ENCODE peak calls at places on chromosomes 11 and 22, in ten cellular contexts. U, M, K, J, D, E, F, Q, T and H are unnamed samples.

GRCh38 chr11:45022294-45023064 is 71.8 kb upstream of the TP53I11 start:
- DNase-seq in T (no peak), F (no peak), K (no peak), D (no peak), J (no peak), E (no peak), M (no peak), U (peak; percentile 79), Q (peak; percentile 66), H (peak; percentile 55)

GRCh38 chr11:109612481-109612880 is 190.5 kb downstream of the C11orf87 start:
- DNase-seq in M (no peak), U (no peak), F (no peak), Q (no peak), D (no peak), E (no peak), J (no peak), K (no peak), T (no peak), H (no peak)

GRCh38 chr11:57761301-57762234 is at the start of gene CTNND1:
- DNase-seq in E (peak; percentile 92), T (peak; percentile 96), D (peak; percentile 89), M (peak; percentile 97), J (peak; percentile 90), Q (peak; percentile 91), K (peak; percentile 95), F (peak; percentile 92), U (peak; percentile 97), H (peak; percentile 90)

GRCh38 chr11:61776561-61777075 is 15.8 kb downstream of the TMEM258 start:
- DNase-seq in Q (peak; percentile 94), J (peak; percentile 51), E (peak; percentile 77), M (no peak), D (peak; percentile 80), U (peak; percentile 53), K (no peak), T (peak; percentile 67), F (peak; percentile 63), H (peak; percentile 48)

GRCh38 chr11:93902921-93903320 is 52.5 kb upstream of the VSTM5 start:
- DNase-seq in K (no peak), F (no peak), J (no peak), E (no peak), U (no peak), T (no peak), Q (no peak), M (no peak), D (no peak), H (no peak)

GRCh38 chr11:128548655-128549255 is 38.6 kb downstream of the ETS1 start:
- DNase-seq in E (peak; percentile 62), Q (peak; percentile 78), U (peak; percentile 25), T (no peak), K (peak; percentile 72), M (peak; percentile 90), F (no peak), J (peak; percentile 44), D (peak; percentile 24), H (peak; percentile 33)

GRCh38 chr11:69443968-69444364 is 37.5 kb upstream of the LINC01488 start:
- DNase-seq in M (no peak), F (no peak), U (peak; percentile 51), K (no peak), T (peak; percentile 41), D (no peak), J (no peak), Q (peak; percentile 70), E (no peak), H (no peak)

GRCh38 chr11:38824573-38824972 is 2226.5 kb upstream of the RAG2 start:
- DNase-seq in J (no peak), F (no peak), D (no peak), M (no peak), Q (peak; percentile 41), E (no peak), K (no peak), U (peak; percentile 14), T (no peak), H (no peak)

GRCh38 chr11:64077607-64078006 is 41.9 kb downstream of the FLRT1 start:
- DNase-seq in K (no peak), Q (no peak), D (no peak), J (no peak), T (no peak), F (no peak), U (no peak), M (no peak), E (no peak), H (no peak)

GRCh38 chr11:64078905-64079304 is 43.2 kb downstream of the FLRT1 start:
- DNase-seq in K (no peak), D (no peak), E (no peak), J (no peak), T (no peak), F (no peak), Q (no peak), U (no peak), M (no peak), H (no peak)

GRCh38 chr11:64080390-64080789 is 44.7 kb downstream of the FLRT1 start:
- DNase-seq in U (no peak), T (no peak), D (no peak), E (no peak), K (no peak), F (no peak), J (no peak), M (no peak), Q (no peak), H (no peak)

GRCh38 chr11:64076764-64077163 is 41.0 kb downstream of the FLRT1 start:
- DNase-seq in Q (no peak), M (no peak), T (no peak), E (no peak), D (no peak), J (no peak), K (no peak), F (no peak), U (no peak), H (no peak)

DNA sequence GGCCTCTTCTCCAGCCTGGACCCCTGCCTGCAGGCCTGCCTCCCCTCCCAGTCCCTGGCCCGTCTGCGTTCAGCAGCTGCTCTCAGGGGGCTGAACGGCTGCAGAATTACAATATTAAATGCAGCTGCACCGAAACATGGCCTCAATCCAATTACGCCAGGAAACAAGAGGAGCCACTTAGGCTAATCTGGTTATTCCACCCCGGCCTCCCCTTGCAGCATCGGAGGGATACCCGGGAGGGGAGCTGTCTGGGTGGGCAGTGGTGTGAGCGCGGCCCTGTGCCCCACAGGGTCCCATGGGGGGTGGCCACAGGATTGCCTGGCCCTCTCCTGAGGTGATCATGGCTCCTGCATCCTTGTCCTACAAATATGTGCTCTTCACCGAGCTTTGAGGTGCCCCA is 42.6 kb downstream of the FLRT1 start:
- DNase-seq in T (no peak), F (no peak), J (no peak), U (no peak), D (no peak), E (no peak), K (no peak), M (no peak), Q (no peak), H (no peak)
- H3K27me3 ChIP-seq in T (peaks cover 39% of the 10 kb centered on the region), F (no peaks in the 10 kb centered on the region), J (no peaks in the 10 kb centered on the region), U (peaks cover 4% of the 10 kb centered on the region), D (no peaks in the 10 kb centered on the region), E (no peaks in the 10 kb centered on the region), K (no peaks in the 10 kb centered on the region), M (no peaks in the 10 kb centered on the region), Q (no peaks in the 10 kb centered on the region), H (no peaks in the 10 kb centered on the region)

DNA sequence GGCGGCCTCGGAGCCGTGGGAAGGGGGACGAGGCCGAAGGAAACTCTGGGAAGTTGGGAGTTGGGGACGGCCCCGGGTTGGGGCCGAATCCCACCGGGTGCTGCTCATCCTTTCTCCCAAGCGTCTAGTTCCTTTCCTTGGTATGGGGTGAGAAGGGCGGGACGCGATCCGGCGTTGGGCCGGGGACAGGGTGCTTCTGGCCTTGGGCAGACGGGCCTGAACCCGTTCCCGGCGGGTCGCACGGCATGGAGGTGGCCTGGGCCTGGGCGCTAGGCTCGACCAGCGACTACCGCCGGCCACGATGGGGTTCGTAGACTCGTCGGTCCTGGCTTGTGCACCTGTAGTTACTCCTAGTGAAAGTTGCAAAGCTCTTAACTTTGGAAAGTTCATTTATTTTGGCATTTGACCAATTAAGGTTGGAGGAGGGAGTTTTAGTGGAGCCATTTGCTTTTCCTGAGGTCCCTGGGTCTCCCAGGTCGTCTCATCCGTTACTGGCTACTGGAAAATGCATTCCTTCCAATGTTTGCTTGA is 1.0 kb downstream of the SYT9 start:
- DNase-seq in M (no peak), D (peak; percentile 19), J (no peak), E (no peak), Q (no peak), F (no peak), T (no peak), U (no peak), K (no peak), H (no peak)
- H3K27me3 ChIP-seq in M (no peaks in the 10 kb centered on the region), D (no peaks in the 10 kb centered on the region), J (peaks cover 69% of the 10 kb centered on the region), E (peaks cover 23% of the 10 kb centered on the region), Q (peaks cover 84% of the 10 kb centered on the region), F (no peaks in the 10 kb centered on the region), T (peaks cover 16% of the 10 kb centered on the region), U (peaks cover 20% of the 10 kb centered on the region), K (no peaks in the 10 kb centered on the region), H (peaks cover 7% of the 10 kb centered on the region)

GRCh38 chr11:8352852-8353505 is 89.3 kb upstream of the LMO1 start:
- DNase-seq in M (no peak), T (no peak), E (no peak), F (no peak), D (no peak), Q (no peak), J (no peak), U (no peak), K (no peak), H (peak; percentile 45)

GRCh38 chr11:8354622-8355417 is 91.1 kb upstream of the LMO1 start:
- DNase-seq in F (peak; percentile 26), K (no peak), M (no peak), J (no peak), E (no peak), Q (peak; percentile 64), T (no peak), D (no peak), U (peak; percentile 13), H (no peak)

GRCh38 chr11:8351223-8351622 is 87.5 kb upstream of the LMO1 start:
- DNase-seq in J (no peak), D (no peak), F (no peak), T (no peak), Q (no peak), E (no peak), K (no peak), M (no peak), U (no peak), H (no peak)

GRCh38 chr11:8355418-8355742 is 91.7 kb upstream of the LMO1 start:
- DNase-seq in T (no peak), K (no peak), D (no peak), F (no peak), U (no peak), M (no peak), Q (no peak), E (no peak), J (no peak), H (no peak)

GRCh38 chr11:8352090-8352489 is 88.4 kb upstream of the LMO1 start:
- DNase-seq in U (no peak), E (no peak), M (no peak), Q (no peak), J (no peak), D (no peak), F (no peak), K (no peak), T (no peak), H (no peak)
- H3K27me3 ChIP-seq in U (peaks cover 7% of the 10 kb centered on the region), E (no peaks in the 10 kb centered on the region), M (no peaks in the 10 kb centered on the region), Q (no peaks in the 10 kb centered on the region), J (peaks cover 35% of the 10 kb centered on the region), D (no peaks in the 10 kb centered on the region), F (no peaks in the 10 kb centered on the region), K (no peaks in the 10 kb centered on the region), T (no peaks in the 10 kb centered on the region), H (no peaks in the 10 kb centered on the region)

DNA sequence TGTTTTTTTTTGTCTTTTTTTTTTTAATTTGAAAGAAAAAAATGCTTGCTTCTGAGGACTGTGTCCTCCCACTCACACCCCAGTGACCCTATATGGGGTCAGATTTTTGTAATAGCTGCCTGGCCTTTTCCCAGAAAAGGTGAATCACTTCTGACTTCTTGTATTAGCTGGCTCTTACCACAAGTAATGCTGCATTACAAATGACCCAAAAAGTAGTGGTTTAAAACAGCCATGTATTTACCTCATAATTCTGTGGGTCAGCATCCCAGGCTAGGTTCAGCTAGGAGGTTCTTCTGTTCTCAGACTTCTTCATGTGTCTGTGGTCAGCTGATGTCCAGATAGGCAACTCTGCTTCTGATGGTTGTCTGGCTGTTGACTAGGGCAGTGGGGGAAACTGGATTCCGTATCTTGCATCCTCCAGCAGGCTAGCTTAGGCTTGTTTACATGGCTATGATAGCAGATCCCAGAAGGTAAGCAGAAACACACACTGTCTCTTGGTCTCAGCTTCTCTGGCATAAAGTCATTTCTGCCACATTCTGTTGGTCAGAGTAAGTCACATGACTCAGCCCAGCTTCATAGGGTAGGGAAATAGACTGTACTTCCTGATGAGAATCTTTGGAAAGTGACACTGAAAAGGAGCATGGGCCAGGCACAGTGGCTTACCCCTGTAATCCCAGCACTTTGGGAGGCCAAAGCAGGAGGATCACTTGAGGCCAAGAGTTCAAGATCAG is 19.5 kb downstream of the LHFPL7 start:
- DNase-seq in U (peak; percentile 36), T (peak; percentile 40), D (no peak), F (no peak), M (no peak), J (no peak), K (no peak), Q (no peak), E (no peak), H (peak; percentile 43)
- H3K27me3 ChIP-seq in U (no peaks in the 10 kb centered on the region), T (no peaks in the 10 kb centered on the region), D (no peaks in the 10 kb centered on the region), F (peaks cover 17% of the 10 kb centered on the region), M (no peaks in the 10 kb centered on the region), J (no peaks in the 10 kb centered on the region), K (no peaks in the 10 kb centered on the region), Q (no peaks in the 10 kb centered on the region), E (no peaks in the 10 kb centered on the region), H (no peaks in the 10 kb centered on the region)